ENCODE peak calls at places on chromosomes 7 and 10, in nine cellular contexts. One of them, this sample, is unnamed.

GRCh38 chr7:149670288-149670687 is 103.1 kb downstream of the ZNF467 start:
- DNase-seq in mucosa of descending colon: no peak
- DNase-seq in H7: no peak
- DNase-seq in dorsolateral prefrontal cortex: peak
- DNase-seq in stomach: peak
- DNase-seq in A549: no peak
- DNase-seq in GM23248: peak
- DNase-seq in astrocyte of the spinal cord: peak
- DNase-seq in AG04450: no peak
- DNase-seq in this sample: no peak

GRCh38 chr10:26046073-26046684 is 112.2 kb downstream of the MYO3A start:
- DNase-seq in GM23248: no peak
- DNase-seq in dorsolateral prefrontal cortex: no peak
- DNase-seq in mucosa of descending colon: no peak
- DNase-seq in astrocyte of the spinal cord: no peak
- DNase-seq in A549: no peak
- DNase-seq in H7: no peak
- DNase-seq in AG04450: no peak
- DNase-seq in stomach: no peak
- DNase-seq in this sample: no peak

GRCh38 chr7:85104432-85105205 is 82.2 kb downstream of the SEMA3D start:
- DNase-seq in GM23248: peak
- DNase-seq in astrocyte of the spinal cord: no peak
- DNase-seq in dorsolateral prefrontal cortex: no peak
- DNase-seq in mucosa of descending colon: no peak
- DNase-seq in H7: no peak
- DNase-seq in A549: no peak
- DNase-seq in stomach: no peak
- DNase-seq in AG04450: no peak
- DNase-seq in this sample: no peak

GRCh38 chr10:84493951-84494848 is 165.8 kb downstream of the CCSER2 start:
- DNase-seq in H7: no peak
- DNase-seq in A549: peak
- DNase-seq in dorsolateral prefrontal cortex: no peak
- DNase-seq in stomach: no peak
- DNase-seq in astrocyte of the spinal cord: peak
- DNase-seq in mucosa of descending colon: no peak
- DNase-seq in AG04450: no peak
- DNase-seq in GM23248: peak
- DNase-seq in this sample: no peak

GRCh38 chr10:25436431-25436830 is 261.6 kb downstream of the GPR158 start:
- DNase-seq in A549: no peak
- DNase-seq in GM23248: no peak
- DNase-seq in astrocyte of the spinal cord: no peak
- DNase-seq in AG04450: no peak
- DNase-seq in stomach: no peak
- DNase-seq in mucosa of descending colon: no peak
- DNase-seq in H7: no peak
- DNase-seq in dorsolateral prefrontal cortex: no peak
- DNase-seq in this sample: no peak

GRCh38 chr7:80151274-80151665 is 16.6 kb downstream of the GNAI1 start:
- DNase-seq in astrocyte of the spinal cord: peak
- DNase-seq in stomach: no peak
- DNase-seq in mucosa of descending colon: no peak
- DNase-seq in dorsolateral prefrontal cortex: no peak
- DNase-seq in GM23248: peak
- DNase-seq in AG04450: no peak
- DNase-seq in A549: no peak
- DNase-seq in H7: no peak
- DNase-seq in this sample: no peak

GRCh38 chr7:50665403-50666123 is 100.4 kb upstream of the DDC start:
- DNase-seq in dorsolateral prefrontal cortex: no peak
- DNase-seq in AG04450: no peak
- DNase-seq in astrocyte of the spinal cord: peak
- DNase-seq in stomach: no peak
- DNase-seq in A549: no peak
- DNase-seq in GM23248: peak
- DNase-seq in mucosa of descending colon: no peak
- DNase-seq in H7: peak
- DNase-seq in this sample: no peak

GRCh38 chr10:30081182-30081581 is 21.8 kb upstream of the JCAD start:
- DNase-seq in GM23248: no peak
- DNase-seq in astrocyte of the spinal cord: no peak
- DNase-seq in A549: no peak
- DNase-seq in mucosa of descending colon: no peak
- DNase-seq in AG04450: no peak
- DNase-seq in dorsolateral prefrontal cortex: no peak
- DNase-seq in stomach: no peak
- DNase-seq in H7: no peak
- DNase-seq in this sample: no peak

GRCh38 chr7:66140924-66141323 is 26.3 kb downstream of the CRCP start:
- DNase-seq in astrocyte of the spinal cord: peak
- DNase-seq in H7: peak
- DNase-seq in stomach: peak
- DNase-seq in dorsolateral prefrontal cortex: peak
- DNase-seq in AG04450: no peak
- DNase-seq in GM23248: peak
- DNase-seq in A549: no peak
- DNase-seq in mucosa of descending colon: no peak
- DNase-seq in this sample: no peak

GRCh38 chr7:29647020-29647654 is 83.5 kb downstream of the PRR15 start:
- DNase-seq in GM23248: no peak
- DNase-seq in astrocyte of the spinal cord: no peak
- DNase-seq in A549: no peak
- DNase-seq in mucosa of descending colon: no peak
- DNase-seq in H7: no peak
- DNase-seq in stomach: no peak
- DNase-seq in dorsolateral prefrontal cortex: no peak
- DNase-seq in AG04450: no peak
- DNase-seq in this sample: no peak

GRCh38 chr10:98815039-98815660 is 368.4 kb upstream of the HPS1 start:
- DNase-seq in H7: no peak
- DNase-seq in astrocyte of the spinal cord: no peak
- DNase-seq in GM23248: no peak
- DNase-seq in A549: no peak
- DNase-seq in mucosa of descending colon: no peak
- DNase-seq in dorsolateral prefrontal cortex: no peak
- DNase-seq in AG04450: no peak
- DNase-seq in stomach: no peak
- DNase-seq in this sample: peak

GRCh38 chr7:151114151-151115090 is 28.1 kb downstream of the AGAP3 start:
- DNase-seq in stomach: peak
- DNase-seq in A549: no peak
- DNase-seq in H7: peak
- DNase-seq in dorsolateral prefrontal cortex: no peak
- DNase-seq in astrocyte of the spinal cord: peak
- DNase-seq in AG04450: no peak
- DNase-seq in GM23248: peak
- DNase-seq in mucosa of descending colon: no peak
- DNase-seq in this sample: no peak
- H3K4me3 ChIP-seq in stomach: peak
- H3K4me3 ChIP-seq in A549: no peak
- H3K4me3 ChIP-seq in H7: peak
- H3K4me3 ChIP-seq in dorsolateral prefrontal cortex: no peak
- H3K4me3 ChIP-seq in astrocyte of the spinal cord: peak
- H3K4me3 ChIP-seq in AG04450: peak
- H3K4me3 ChIP-seq in GM23248: no peak
- H3K4me3 ChIP-seq in mucosa of descending colon: no peak
- H3K4me3 ChIP-seq in this sample: peak

GRCh38 chr10:3779146-3779707 is 5.8 kb downstream of the KLF6 start:
- DNase-seq in mucosa of descending colon: no peak
- DNase-seq in A549: no peak
- DNase-seq in stomach: no peak
- DNase-seq in GM23248: peak
- DNase-seq in AG04450: no peak
- DNase-seq in astrocyte of the spinal cord: no peak
- DNase-seq in dorsolateral prefrontal cortex: no peak
- DNase-seq in H7: no peak
- DNase-seq in this sample: no peak
- H3K4me3 ChIP-seq in mucosa of descending colon: no peak
- H3K4me3 ChIP-seq in A549: no peak
- H3K4me3 ChIP-seq in stomach: peak
- H3K4me3 ChIP-seq in GM23248: peak
- H3K4me3 ChIP-seq in AG04450: peak
- H3K4me3 ChIP-seq in astrocyte of the spinal cord: peak
- H3K4me3 ChIP-seq in dorsolateral prefrontal cortex: peak
- H3K4me3 ChIP-seq in H7: no peak
- H3K4me3 ChIP-seq in this sample: no peak

DNA sequence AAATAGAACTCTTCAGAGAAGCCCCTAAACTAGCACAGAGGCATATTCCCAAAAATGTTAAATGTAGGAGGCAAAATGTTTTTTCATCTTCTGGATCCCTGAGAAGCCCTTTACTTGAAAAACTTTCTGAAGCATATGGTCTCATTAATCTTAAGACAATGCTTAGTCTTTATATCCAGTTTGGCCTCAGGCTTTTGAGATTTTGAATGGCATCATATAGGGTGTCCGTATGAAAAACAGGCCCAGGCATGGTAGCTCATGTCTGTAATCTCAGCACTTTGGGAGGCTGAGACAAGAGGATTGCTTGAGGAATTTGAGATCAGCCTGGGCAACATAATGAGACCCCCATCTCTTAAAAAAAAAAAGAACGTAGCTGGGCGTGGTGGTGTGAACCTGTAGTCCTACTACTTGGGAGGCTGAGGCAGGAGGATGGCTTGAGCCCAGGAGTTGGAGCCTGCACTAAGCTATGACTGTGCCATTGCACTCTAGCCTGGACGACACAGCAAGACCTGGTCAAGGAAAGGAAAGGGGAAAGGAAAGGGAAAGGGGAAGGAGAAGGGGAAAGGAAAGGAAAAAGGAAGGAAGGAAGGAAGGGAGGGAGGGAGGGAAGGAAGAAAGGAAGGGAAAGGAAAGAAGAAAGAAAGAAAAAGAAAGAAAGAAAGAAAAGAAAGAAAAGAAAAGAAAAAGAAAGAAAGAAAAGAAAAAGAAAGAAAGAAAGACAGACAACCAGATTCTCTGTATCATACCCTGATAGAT is 119.4 kb downstream of the CDK6 start:
- DNase-seq in dorsolateral prefrontal cortex: no peak
- DNase-seq in astrocyte of the spinal cord: no peak
- DNase-seq in AG04450: no peak
- DNase-seq in GM23248: no peak
- DNase-seq in mucosa of descending colon: no peak
- DNase-seq in H7: no peak
- DNase-seq in stomach: no peak
- DNase-seq in A549: no peak
- DNase-seq in this sample: no peak
- H3K4me3 ChIP-seq in dorsolateral prefrontal cortex: peak
- H3K4me3 ChIP-seq in astrocyte of the spinal cord: peak
- H3K4me3 ChIP-seq in AG04450: no peak
- H3K4me3 ChIP-seq in GM23248: peak
- H3K4me3 ChIP-seq in mucosa of descending colon: no peak
- H3K4me3 ChIP-seq in H7: no peak
- H3K4me3 ChIP-seq in stomach: peak
- H3K4me3 ChIP-seq in A549: no peak
- H3K4me3 ChIP-seq in this sample: no peak

GRCh38 chr7:43585521-43585920 is 2.6 kb downstream of the STK17A start:
- DNase-seq in A549: no peak
- DNase-seq in mucosa of descending colon: no peak
- DNase-seq in dorsolateral prefrontal cortex: no peak
- DNase-seq in AG04450: no peak
- DNase-seq in H7: no peak
- DNase-seq in GM23248: peak
- DNase-seq in astrocyte of the spinal cord: peak
- DNase-seq in stomach: no peak
- DNase-seq in this sample: no peak
- H3K4me3 ChIP-seq in A549: no peak
- H3K4me3 ChIP-seq in mucosa of descending colon: no peak
- H3K4me3 ChIP-seq in dorsolateral prefrontal cortex: no peak
- H3K4me3 ChIP-seq in AG04450: peak
- H3K4me3 ChIP-seq in H7: no peak
- H3K4me3 ChIP-seq in GM23248: peak
- H3K4me3 ChIP-seq in astrocyte of the spinal cord: peak
- H3K4me3 ChIP-seq in stomach: no peak
- H3K4me3 ChIP-seq in this sample: no peak

GRCh38 chr7:43647772-43648643 is 65.1 kb downstream of the STK17A start:
- DNase-seq in A549: peak
- DNase-seq in AG04450: peak
- DNase-seq in astrocyte of the spinal cord: peak
- DNase-seq in GM23248: peak
- DNase-seq in mucosa of descending colon: peak
- DNase-seq in dorsolateral prefrontal cortex: peak
- DNase-seq in stomach: peak
- DNase-seq in H7: peak
- DNase-seq in this sample: no peak
- H3K4me3 ChIP-seq in A549: no peak
- H3K4me3 ChIP-seq in AG04450: peak
- H3K4me3 ChIP-seq in astrocyte of the spinal cord: no peak
- H3K4me3 ChIP-seq in GM23248: peak
- H3K4me3 ChIP-seq in mucosa of descending colon: no peak
- H3K4me3 ChIP-seq in dorsolateral prefrontal cortex: no peak
- H3K4me3 ChIP-seq in stomach: no peak
- H3K4me3 ChIP-seq in H7: no peak
- H3K4me3 ChIP-seq in this sample: no peak

DNA sequence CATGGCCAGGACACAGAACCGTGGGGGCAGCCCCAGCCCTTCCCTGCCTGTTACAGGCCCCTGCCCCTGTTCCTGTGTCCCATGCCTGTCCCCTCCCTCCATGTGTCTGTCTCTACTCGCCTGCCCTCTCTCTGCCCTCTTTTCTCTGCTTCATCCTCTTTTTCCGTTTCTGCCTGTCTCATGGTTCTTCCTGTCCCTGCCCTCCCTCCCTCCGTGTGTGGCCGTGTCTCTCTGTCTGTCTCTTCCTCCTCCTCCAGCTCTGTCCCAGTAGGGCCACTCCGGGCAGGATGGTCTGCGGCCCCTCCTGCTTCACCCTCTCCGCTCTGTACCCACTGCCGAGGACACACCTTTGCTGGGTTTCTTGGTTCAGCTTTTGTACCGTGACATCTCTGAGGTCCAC is 137.4 kb downstream of the FAM53B start:
- DNase-seq in H7: no peak
- DNase-seq in A549: no peak
- DNase-seq in stomach: no peak
- DNase-seq in astrocyte of the spinal cord: no peak
- DNase-seq in AG04450: no peak
- DNase-seq in GM23248: no peak
- DNase-seq in dorsolateral prefrontal cortex: no peak
- DNase-seq in mucosa of descending colon: no peak
- DNase-seq in this sample: no peak
- H3K4me3 ChIP-seq in H7: no peak
- H3K4me3 ChIP-seq in A549: no peak
- H3K4me3 ChIP-seq in stomach: no peak
- H3K4me3 ChIP-seq in astrocyte of the spinal cord: no peak
- H3K4me3 ChIP-seq in AG04450: no peak
- H3K4me3 ChIP-seq in GM23248: no peak
- H3K4me3 ChIP-seq in dorsolateral prefrontal cortex: peak
- H3K4me3 ChIP-seq in mucosa of descending colon: no peak
- H3K4me3 ChIP-seq in this sample: no peak

This sample was measured in iPS DF 6.9.